ENCODE peak calls at places on chromosome 13, in nine cellular contexts. I, W, Z, P, R, G, E, U and K are unnamed samples.

GRCh38 chr13:73754727-73755292 is 379.4 kb downstream of the KLF12 start:
- DNase-seq in R (no peak), I (no peak), G (no peak), U (no peak), W (peak; percentile 52), E (peak; percentile 73), Z (no peak), P (peak; percentile 77), K (peak; percentile 75)

GRCh38 chr13:114318624-114319023 is 4.3 kb downstream of the CHAMP1 start:
- DNase-seq in P (peak; percentile 9), W (no peak), E (no peak), R (no peak), Z (no peak), I (no peak), G (no peak), U (no peak), K (no peak)

GRCh38 chr13:50230365-50230978 is 215.2 kb downstream of the KCNRG start:
- DNase-seq in U (no peak), G (no peak), P (peak; percentile 65), Z (no peak), I (no peak), W (no peak), R (no peak), E (peak; percentile 90), K (peak; percentile 25)

GRCh38 chr13:73467103-73467502 is 408.3 kb downstream of the KLF5 start:
- DNase-seq in I (no peak), Z (no peak), P (no peak), W (no peak), E (no peak), R (no peak), G (no peak), U (no peak), K (peak; percentile 14)

GRCh38 chr13:90654970-90655369 is 692.5 kb upstream of the MIR17HG start:
- DNase-seq in G (no peak), E (no peak), U (no peak), I (no peak), Z (no peak), W (no peak), R (no peak), P (no peak), K (no peak)

GRCh38 chr13:80215368-80215767 is 125.6 kb downstream of the SPRY2 start:
- DNase-seq in Z (no peak), P (peak; percentile 53), W (no peak), U (no peak), G (no peak), I (no peak), R (no peak), E (peak; percentile 39), K (peak; percentile 71)

GRCh38 chr13:24274452-24274971 is 34.9 kb upstream of the C1QTNF9 start:
- DNase-seq in R (no peak), P (no peak), W (no peak), E (peak; percentile 72), Z (peak; percentile 34), U (peak; percentile 34), G (peak; percentile 89), I (no peak), K (no peak)

GRCh38 chr13:108944760-108945159 is 315.3 kb downstream of the MYO16 start:
- DNase-seq in I (no peak), G (no peak), P (peak; percentile 38), U (no peak), Z (no peak), R (no peak), W (no peak), E (peak; percentile 50), K (no peak)

GRCh38 chr13:99392806-99393135 is 85.6 kb upstream of the GPR183 start:
- DNase-seq in P (peak; percentile 21), R (no peak), U (no peak), G (no peak), I (no peak), E (no peak), W (no peak), Z (no peak), K (no peak)

GRCh38 chr13:102580552-102581169 is 16.1 kb upstream of the TPP2 start:
- DNase-seq in G (no peak), W (no peak), R (no peak), P (peak; percentile 85), U (no peak), Z (no peak), E (peak; percentile 84), I (no peak), K (peak; percentile 76)

GRCh38 chr13:69296130-69296529 is 811.5 kb upstream of the ATXN8OS start:
- DNase-seq in E (no peak), G (no peak), W (no peak), U (no peak), Z (no peak), P (no peak), R (no peak), I (no peak), K (no peak)

GRCh38 chr13:73162912-73163911 is 104.4 kb downstream of the KLF5 start:
- DNase-seq in E (no peak), Z (no peak), I (no peak), U (no peak), P (no peak), R (no peak), W (no peak), G (no peak), K (no peak)

GRCh38 chr13:86974995-86975328 is 696.2 kb upstream of the SLITRK5 start:
- DNase-seq in W (no peak), U (no peak), E (no peak), R (no peak), I (no peak), Z (no peak), P (no peak), G (no peak), K (no peak)
- TF ChIP-seq CTCF in W (no peak), U (no peak), E (peak; percentile 17), R (no peak), I (no peak), Z (no peak), P (no peak), G (no peak), K (peak; percentile 31)

GRCh38 chr13:30805132-30805537 is 69.8 kb downstream of the ALOX5AP start:
- DNase-seq in I (no peak), W (no peak), Z (no peak), E (no peak), P (no peak), R (no peak), U (no peak), G (no peak), K (no peak)

GRCh38 chr13:30802501-30802900 is 67.2 kb downstream of the ALOX5AP start:
- DNase-seq in I (no peak), U (no peak), W (no peak), R (no peak), G (no peak), E (no peak), P (no peak), Z (no peak), K (no peak)

GRCh38 chr13:30804474-30804873 is 69.1 kb downstream of the ALOX5AP start:
- DNase-seq in P (no peak), G (no peak), Z (no peak), U (no peak), I (no peak), E (no peak), W (no peak), R (no peak), K (no peak)

GRCh38 chr13:30802953-30803478 is 67.7 kb downstream of the ALOX5AP start:
- DNase-seq in P (peak; percentile 92), E (peak; percentile 77), G (peak; percentile 96), I (peak; percentile 85), U (peak; percentile 88), Z (peak; percentile 88), W (peak; percentile 35), R (peak; percentile 92), K (peak; percentile 71)

GRCh38 chr13:30803791-30804190 is 68.4 kb downstream of the ALOX5AP start:
- DNase-seq in I (no peak), W (no peak), R (no peak), U (no peak), Z (no peak), E (no peak), P (no peak), G (no peak), K (no peak)
- H3K4me3 ChIP-seq in I (peak overlapping the region; percentile 69), W (no peak overlapping the region), R (no peak overlapping the region), U (no peak overlapping the region), Z (no peak overlapping the region), E (no peak overlapping the region), P (no peak overlapping the region), G (no peak overlapping the region), K (no peak overlapping the region)

DNA sequence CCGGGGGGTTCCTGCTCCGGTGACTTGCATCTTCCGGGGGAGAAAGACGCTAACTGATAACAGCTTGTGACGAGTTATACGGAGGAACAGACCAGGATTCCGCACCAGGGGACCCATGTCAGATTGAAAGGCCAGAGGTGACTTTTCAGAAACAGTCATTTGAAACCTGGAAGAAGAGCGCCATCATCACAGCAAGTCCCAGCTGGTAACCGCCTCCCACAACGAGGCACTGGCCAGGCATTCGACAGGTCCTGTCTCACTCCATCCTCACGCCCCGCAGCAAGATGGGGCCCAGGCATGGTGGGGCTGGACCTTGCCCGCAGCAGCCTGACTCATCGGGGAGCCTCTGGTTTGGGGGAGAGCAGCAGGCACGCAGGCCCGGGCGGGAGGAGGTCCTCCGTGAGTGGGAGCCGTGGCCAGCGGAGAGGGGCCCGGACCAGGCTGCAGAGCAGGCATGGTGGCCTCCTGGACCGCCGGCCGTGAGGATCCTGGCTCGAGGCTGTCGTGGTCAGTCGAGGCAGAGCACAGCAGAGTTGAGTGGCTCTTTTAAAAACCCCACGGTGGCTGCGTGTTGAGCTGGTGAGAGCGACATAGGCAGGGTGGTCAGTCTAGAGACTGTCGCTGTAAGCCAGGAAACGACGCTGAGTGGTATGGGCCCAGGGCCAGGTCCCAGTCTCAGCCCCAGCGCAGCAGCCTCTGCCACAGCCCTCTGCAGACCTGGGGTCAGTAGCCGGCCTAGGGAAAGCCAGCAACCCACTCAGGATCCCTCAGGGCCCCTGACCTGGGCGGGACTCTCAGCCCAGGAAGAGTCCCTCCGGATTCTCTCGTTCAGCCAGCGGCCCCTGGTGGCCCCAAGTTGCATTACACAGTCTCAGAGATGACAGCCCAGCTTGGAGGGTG is 94.9 kb upstream of the MCF2L start:
- DNase-seq in W (no peak), Z (peak; percentile 74), R (peak; percentile 84), U (peak; percentile 85), I (peak; percentile 77), G (peak; percentile 94), P (peak; percentile 83), E (peak; percentile 64), K (peak; percentile 54)
- TF ChIP-seq CTCF in W (peak; percentile 93), Z (peak; percentile 84), R (peak; percentile 92), U (peak; percentile 94), I (peak; percentile 79), G (peak; percentile 82), P (peak; percentile 89), E (peak; percentile 97), K (peak; percentile 96)

GRCh38 chr13:78660130-78660857 is 1.3 kb upstream of the OBI1 start:
- DNase-seq in P (peak; percentile 40), W (no peak), E (peak; percentile 27), R (no peak), U (no peak), I (no peak), Z (peak; percentile 11), G (peak; percentile 77), K (no peak)

GRCh38 chr13:78655906-78656305 is 3.0 kb downstream of the OBI1 start:
- DNase-seq in R (no peak), G (no peak), I (no peak), E (no peak), W (no peak), P (no peak), Z (no peak), U (no peak), K (no peak)

GRCh38 chr13:78659450-78660110 is 625 bp upstream of the OBI1 start:
- DNase-seq in U (no peak), W (no peak), P (peak; percentile 21), E (no peak), Z (no peak), G (no peak), I (no peak), R (no peak), K (peak; percentile 9)

GRCh38 chr13:78658630-78659449 is at the start of gene OBI1:
- DNase-seq in P (peak; percentile 97), E (peak; percentile 93), U (peak; percentile 93), W (peak; percentile 46), R (peak; percentile 95), G (peak; percentile 98), Z (peak; percentile 95), I (peak; percentile 84), K (peak; percentile 92)

GRCh38 chr13:78657699-78658629 is 991 bp downstream of the OBI1 start:
- DNase-seq in U (no peak), W (no peak), R (no peak), P (peak; percentile 31), I (no peak), G (no peak), E (peak; percentile 32), Z (no peak), K (peak; percentile 17)
- H3K4me3 ChIP-seq in U (peak overlapping the region; percentile 90), W (peak overlapping the region; percentile 71), R (peak overlapping the region; percentile 95), P (peak overlapping the region; percentile 83), I (peak overlapping the region; percentile 85), G (peak overlapping the region; percentile 99), E (peak overlapping the region; percentile 94), Z (peak overlapping the region; percentile 76), K (peak overlapping the region; percentile 91)